ENCODE peak calls at places on chromosomes 7 and 10, in six cellular contexts. P is adrenal gland, S is heart right ventricle, Z is AG09319, T is astrocyte of the spinal cord, K is HFF-Myc. M is an unnamed sample.

GRCh38 chr10:3323865-3324498 is 151.4 kb upstream of the PITRM1 start:
- DNase-seq in S (no peak), P (no peak), K (no peak), Z (no peak), T (no peak), M (no peak)

GRCh38 chr10:131272897-131273451 is 38.5 kb downstream of the TCERG1L start:
- DNase-seq in T (no peak), Z (no peak), S (no peak), P (no peak), K (no peak), M (no peak)

GRCh38 chr7:4675771-4676373 is 6.2 kb upstream of the FOXK1 start:
- DNase-seq in T (no peak), K (no peak), Z (no peak), P (peak), S (no peak), M (no peak)

GRCh38 chr10:12628964-12629766 is 279.8 kb downstream of the CAMK1D start:
- DNase-seq in Z (no peak), P (no peak), K (no peak), T (no peak), S (no peak), M (no peak)

GRCh38 chr10:119466655-119467054 is 75.9 kb downstream of the RGS10 start:
- DNase-seq in Z (no peak), K (no peak), P (no peak), T (no peak), S (no peak), M (no peak)

GRCh38 chr7:41879113-41879385 is 176.2 kb upstream of the INHBA start:
- DNase-seq in Z (no peak), S (no peak), K (no peak), P (no peak), T (no peak), M (no peak)

GRCh38 chr10:59382831-59383295 is 20.5 kb upstream of the FAM13C start:
- DNase-seq in T (peak), P (no peak), K (no peak), S (no peak), Z (peak), M (no peak)

GRCh38 chr10:30583778-30584415 is 45.7 kb downstream of the LYZL2 start:
- DNase-seq in T (peak), K (peak), Z (peak), S (peak), P (peak), M (no peak)

GRCh38 chr10:85602713-85603112 is 763.9 kb downstream of the GRID1 start:
- DNase-seq in P (no peak), K (no peak), T (no peak), Z (no peak), S (no peak), M (no peak)

GRCh38 chr7:144074374-144074773 is 4.8 kb downstream of the OR2A25 start:
- DNase-seq in T (no peak), P (no peak), Z (no peak), K (no peak), S (no peak), M (no peak)
- TF ChIP-seq CTCF in T (no peak), P (no peak), Z (no peak), K (no peak), S (no peak), M (no peak)

GRCh38 chr10:23522345-23522744 is 83.5 kb downstream of the OTUD1 start:
- DNase-seq in S (no peak), T (no peak), K (no peak), Z (no peak), P (no peak), M (no peak)

GRCh38 chr10:23521735-23522134 is 82.9 kb downstream of the OTUD1 start:
- DNase-seq in K (no peak), S (no peak), Z (no peak), P (no peak), T (no peak), M (no peak)

GRCh38 chr10:23523251-23523650 is 84.4 kb downstream of the OTUD1 start:
- DNase-seq in S (no peak), K (no peak), P (no peak), Z (no peak), T (no peak), M (no peak)

GRCh38 chr10:23528419-23528818 is 89.5 kb downstream of the OTUD1 start:
- DNase-seq in K (no peak), T (no peak), P (no peak), Z (no peak), S (no peak), M (no peak)

GRCh38 chr10:23525406-23525805 is 86.5 kb downstream of the OTUD1 start:
- DNase-seq in Z (no peak), T (peak), S (no peak), K (no peak), P (peak), M (no peak)
- TF ChIP-seq CTCF in Z (peak), T (no peak), S (peak), K (peak), P (peak), M (no peak)

GRCh38 chr10:120581496-120581895 is 124.5 kb downstream of the PLPP4 start:
- DNase-seq in K (no peak), Z (no peak), S (no peak), T (no peak), P (no peak), M (no peak)

GRCh38 chr10:120582753-120583152 is 125.7 kb downstream of the PLPP4 start:
- DNase-seq in K (no peak), P (no peak), Z (no peak), S (no peak), T (no peak), M (no peak)

GRCh38 chr10:120580651-120581259 is 123.7 kb downstream of the PLPP4 start:
- DNase-seq in T (no peak), Z (no peak), S (no peak), P (no peak), K (no peak), M (no peak)

GRCh38 chr10:120584786-120585185 is 127.8 kb downstream of the PLPP4 start:
- DNase-seq in T (no peak), Z (no peak), P (no peak), K (no peak), S (no peak), M (no peak)

GRCh38 chr10:120583424-120584108 is 126.5 kb downstream of the PLPP4 start:
- DNase-seq in K (no peak), S (no peak), T (no peak), P (no peak), Z (no peak), M (no peak)
- TF ChIP-seq CTCF in K (no peak), S (no peak), T (no peak), P (no peak), Z (no peak), M (no peak)

GRCh38 chr7:156514851-156515250 is 125.7 kb upstream of the RNF32 start:
- DNase-seq in Z (no peak), K (no peak), S (no peak), P (no peak), T (no peak), M (no peak)
- TF ChIP-seq CTCF in Z (no peak), K (no peak), S (no peak), P (no peak), T (no peak), M (no peak)